ENCODE peak calls at places on chromosomes 12 and 14, in four cellular contexts. G is A172; B is effector memory CD4-positive, alpha-beta T cell; N is hypothalamus. X is an unnamed sample.
A peak's percentile ranks its signal among the peaks of the same experiment; 100 is the strongest.

GRCh38 chr12:83758889-83759631 is 1072.4 kb downstream of the TMTC2 start:
- DNase-seq in G (no peak), B (no peak), N (no peak), X (no peak)

GRCh38 chr12:70842942-70843341 is 77.6 kb downstream of the PTPRR start:
- DNase-seq in G (no peak), B (no peak), N (no peak), X (no peak)

GRCh38 chr12:50662121-50662480 is 101.8 kb upstream of the ATF1 start:
- DNase-seq in G (no peak), B (no peak), N (no peak), X (no peak)

GRCh38 chr12:80156306-80156705 is 57.0 kb downstream of the OTOGL start:
- DNase-seq in G (no peak), B (no peak), N (no peak), X (no peak)

GRCh38 chr14:61492474-61492873 is 171.1 kb downstream of the PRKCH start:
- DNase-seq in G (no peak), B (no peak), N (no peak), X (no peak)

GRCh38 chr12:14578646-14579045 is 11.0 kb upstream of the PLBD1 start:
- DNase-seq in G (no peak), B (no peak), N (no peak), X (no peak)

GRCh38 chr12:52811191-52812072 is 2.5 kb downstream of the KRT4 start:
- DNase-seq in G (no peak), B (no peak), N (no peak), X (no peak)

GRCh38 chr12:131116437-131117117 is 162.9 kb downstream of the ADGRD1 start:
- DNase-seq in G (no peak), B (no peak), N (no peak), X (no peak)

GRCh38 chr14:34872822-34873590 is 2.2 kb downstream of the BAZ1A start:
- DNase-seq in G (peak; percentile 6), B (no peak), N (no peak), X (no peak)

GRCh38 chr12:104133861-104134260 is 4.1 kb downstream of the NFYB start:
- DNase-seq in G (no peak), B (no peak), N (no peak), X (no peak)

GRCh38 chr14:75200451-75200850 is 24.0 kb upstream of the TMED10 start:
- DNase-seq in G (no peak), B (no peak), N (no peak), X (no peak)

GRCh38 chr14:93206793-93207467 is at the start of the genes GON7 and UBR7:
- DNase-seq in G (peak; percentile 93), B (peak; percentile 77), N (peak; percentile 87), X (peak; percentile 93)

GRCh38 chr12:5043589-5044419 is at the start of gene KCNA5:
- DNase-seq in G (no peak), B (no peak), N (no peak), X (no peak)

GRCh38 chr12:85516667-85517325 is 236.8 kb downstream of the ALX1 start:
- DNase-seq in G (no peak), B (no peak), N (no peak), X (no peak)

GRCh38 chr14:100988011-100988410 is 84.5 kb upstream of the RTL1 start:
- DNase-seq in G (no peak), B (no peak), N (no peak), X (no peak)

X was measured in nucleus accumbens.